ENCODE peak calls at places on chromosomes 2 and 18, in six cellular contexts. G, W, A, I, V and M are unnamed samples. For H3K36me3, the result is how much of the 10 kb centered on the place peaks cover.

GRCh38 chr18:21369146-21369545 is 127.1 kb downstream of the GREB1L start:
- DNase-seq in I (no peak), G (no peak), W (no peak), V (no peak), A (no peak), M (no peak)

GRCh38 chr2:29113027-29113686 is 2.1 kb upstream of the CLIP4 start:
- DNase-seq in A (peak), V (no peak), I (peak), G (no peak), W (no peak), M (peak)

GRCh38 chr2:105487142-105488069 is 88.6 kb upstream of the FHL2 start:
- DNase-seq in V (no peak), G (no peak), I (peak), A (peak), W (no peak), M (no peak)

GRCh38 chr2:107473145-107473544 is 353.5 kb upstream of the RGPD4 start:
- DNase-seq in V (no peak), W (no peak), G (no peak), A (no peak), I (no peak), M (no peak)

GRCh38 chr18:45755936-45756335 is 32.0 kb downstream of the SLC14A1 start:
- DNase-seq in I (peak), V (no peak), A (peak), G (no peak), W (no peak), M (no peak)

GRCh38 chr18:35710581-35710980 is 129.0 kb downstream of the GALNT1 start:
- DNase-seq in I (no peak), A (no peak), G (no peak), V (no peak), W (no peak), M (no peak)

GRCh38 chr2:226431301-226431955 is 368.2 kb downstream of the IRS1 start:
- DNase-seq in I (peak), V (no peak), W (no peak), G (no peak), A (peak), M (no peak)

GRCh38 chr2:48445091-48445725 is 84.7 kb upstream of the STON1 start:
- DNase-seq in I (no peak), V (no peak), W (peak), A (no peak), G (no peak), M (peak)

GRCh38 chr2:201130524-201131186 is 14.7 kb downstream of the CFLAR start:
- DNase-seq in V (no peak), W (no peak), I (peak), A (peak), G (no peak), M (peak)

GRCh38 chr2:37005118-37005868 is 39.0 kb upstream of the STRN start:
- DNase-seq in I (peak), G (no peak), V (no peak), A (peak), W (peak), M (peak)

GRCh38 chr2:144938308-144938709 is 418.4 kb upstream of the ZEB2 start:
- DNase-seq in G (no peak), V (no peak), A (peak), I (peak), W (no peak), M (no peak)

GRCh38 chr2:30265441-30266015 is 34.2 kb downstream of the LBH start:
- DNase-seq in A (peak), G (no peak), W (no peak), I (peak), V (no peak), M (no peak)

GRCh38 chr2:11498543-11499034 is 32.6 kb upstream of the E2F6 start:
- DNase-seq in A (no peak), W (no peak), I (no peak), V (no peak), G (no peak), M (no peak)

GRCh38 chr2:180991820-180992219 is 11.4 kb downstream of the UBE2E3 start:
- DNase-seq in G (no peak), W (no peak), A (no peak), I (no peak), V (no peak), M (no peak)

GRCh38 chr2:180991361-180991760 is 11.0 kb downstream of the UBE2E3 start:
- DNase-seq in W (no peak), V (no peak), I (no peak), G (no peak), A (no peak), M (no peak)

GRCh38 chr2:180992994-180993393 is 12.6 kb downstream of the UBE2E3 start:
- DNase-seq in G (no peak), I (no peak), W (no peak), A (no peak), V (no peak), M (no peak)

GRCh38 chr2:180990794-180991193 is 10.4 kb downstream of the UBE2E3 start:
- DNase-seq in A (no peak), V (no peak), W (no peak), I (no peak), G (no peak), M (no peak)

DNA sequence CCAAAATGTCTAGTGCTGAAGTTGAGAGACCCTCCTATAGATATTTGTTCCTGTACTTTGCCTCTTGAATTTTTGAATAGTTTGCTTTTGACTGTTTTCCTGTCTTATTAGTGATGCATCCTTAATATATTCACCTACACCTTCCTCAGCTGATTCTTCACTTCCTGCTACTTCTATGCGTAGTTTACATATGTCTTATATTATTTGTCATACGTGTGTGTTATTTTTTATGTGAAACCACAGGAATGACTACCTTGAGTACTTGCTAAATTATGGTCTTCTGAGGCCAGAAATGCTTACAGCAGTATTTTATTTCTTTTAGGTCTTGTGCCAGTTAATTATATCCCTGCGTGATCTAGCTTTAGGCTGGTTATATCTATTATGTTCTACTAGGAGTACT is 9.9 kb downstream of the UBE2E3 start:
- DNase-seq in G (no peak), W (no peak), I (no peak), A (no peak), V (no peak), M (no peak)
- H3K4me2 ChIP-seq in G (no peak), W (no peak), I (no peak), A (no peak), V (no peak), M (no peak)

DNA sequence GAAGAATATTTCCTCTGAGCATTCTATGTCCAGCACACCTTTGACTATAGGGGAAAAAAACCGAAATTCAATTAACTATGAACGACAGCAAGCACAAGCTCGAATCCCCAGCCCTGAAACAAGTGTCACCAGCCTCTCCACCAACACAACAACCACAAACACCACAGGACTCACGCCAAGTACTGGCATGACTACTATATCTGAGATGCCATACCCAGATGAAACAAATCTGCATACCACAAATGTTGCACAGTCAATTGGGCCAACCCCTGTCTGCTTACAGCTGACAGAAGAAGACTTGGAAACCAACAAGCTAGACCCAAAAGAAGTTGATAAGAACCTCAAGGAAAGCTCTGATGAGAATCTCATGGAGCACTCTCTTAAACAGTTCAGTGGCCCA is 79.4 kb upstream of the FAM117B start:
- DNase-seq in A (no peak), I (no peak), V (no peak), W (no peak), G (no peak), M (no peak)
- H3K36me3 ChIP-seq in A (under half), I (half or more), V (under half), W (under half), G (under half), M (under half)

DNA sequence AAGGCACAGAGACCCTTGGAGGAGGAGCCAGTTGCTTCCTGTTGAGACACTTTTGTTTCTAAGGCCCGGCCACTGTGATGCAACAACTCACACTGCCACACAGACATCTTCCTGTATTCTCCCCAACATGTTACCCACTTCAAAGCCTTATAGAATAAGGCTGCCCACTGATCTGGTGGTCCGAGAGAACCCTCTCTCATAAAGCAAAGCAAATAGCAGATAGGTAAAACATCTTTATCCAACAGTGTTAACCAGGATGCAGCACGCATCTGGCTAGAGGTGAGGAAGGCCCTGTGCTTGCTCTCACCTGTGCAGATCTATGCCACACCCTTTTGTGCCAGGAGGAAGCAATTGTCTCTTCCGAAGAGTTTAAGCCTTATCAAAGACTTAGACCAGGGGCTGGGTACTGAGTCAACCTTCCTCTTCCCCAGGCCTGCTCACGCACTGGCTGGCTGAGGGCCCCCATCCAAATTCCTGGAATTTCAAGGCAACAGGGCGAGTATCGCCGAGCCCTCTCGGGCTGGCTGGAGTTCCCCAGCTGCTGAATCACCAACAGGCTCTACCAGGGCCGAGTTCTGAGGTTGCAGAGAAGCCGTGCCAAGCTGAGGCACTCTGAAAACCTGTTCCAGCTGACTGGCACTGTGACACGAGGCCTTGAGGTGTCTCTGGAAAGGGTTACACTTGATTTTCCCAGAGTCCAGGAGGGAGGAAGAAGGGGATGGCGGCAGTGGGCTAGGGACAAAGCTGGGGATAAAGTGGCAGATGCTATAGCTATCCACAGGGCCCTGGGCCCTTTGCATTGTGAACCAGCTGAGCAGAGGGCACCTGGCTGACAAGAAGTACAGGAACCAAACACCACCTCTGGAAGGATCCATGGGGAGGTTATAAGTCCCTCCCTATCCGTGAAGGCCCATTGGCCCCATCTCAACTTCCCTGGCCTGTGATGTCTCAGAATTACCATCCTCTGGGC is 29.3 kb downstream of the TGFA start:
- DNase-seq in W (peak), A (peak), V (peak), I (no peak), G (no peak), M (peak)
- H4K8ac ChIP-seq in W (no peak), A (no peak), V (peak), I (no peak), G (no peak), M (no peak)

DNA sequence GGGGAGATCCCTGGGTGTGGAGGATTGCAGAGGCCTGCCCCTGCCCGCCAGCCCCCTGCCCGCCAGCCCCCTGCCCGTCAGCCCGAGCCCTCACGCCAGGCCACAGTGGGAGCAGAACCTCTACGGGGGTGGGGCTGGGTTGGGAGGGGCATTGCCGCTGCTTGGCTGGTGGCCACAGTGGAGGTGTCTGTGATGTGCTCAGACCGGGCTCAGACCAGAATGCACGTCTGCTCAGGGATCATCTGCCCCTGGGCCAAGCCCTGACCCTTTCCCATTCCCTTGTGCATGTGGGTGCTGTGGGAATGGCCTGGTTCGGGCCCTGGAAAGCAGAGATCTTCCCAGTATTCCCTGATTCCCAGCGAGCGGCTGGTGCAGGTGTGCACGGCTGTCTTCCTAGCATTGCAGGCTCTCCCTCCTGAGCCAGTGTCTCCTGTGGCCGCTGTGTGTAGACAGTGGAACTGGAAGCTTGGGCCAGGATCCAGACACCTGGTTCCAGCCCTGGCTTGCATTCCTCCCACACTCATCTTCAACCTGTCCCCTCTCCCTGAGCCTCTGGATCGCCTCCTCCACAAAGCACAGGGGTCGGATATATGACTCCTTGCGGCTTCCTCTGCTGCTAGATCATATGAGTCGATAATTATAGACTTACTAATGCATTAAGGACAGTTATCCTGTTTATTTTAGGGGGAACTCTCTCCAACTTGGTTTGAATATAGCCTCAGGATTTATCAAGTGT is 161.5 kb downstream of the LDLRAD4 start:
- DNase-seq in I (no peak), V (no peak), A (no peak), W (no peak), G (no peak), M (no peak)
- H3K4me2 ChIP-seq in I (no peak), V (no peak), A (no peak), W (no peak), G (no peak), M (no peak)

DNA sequence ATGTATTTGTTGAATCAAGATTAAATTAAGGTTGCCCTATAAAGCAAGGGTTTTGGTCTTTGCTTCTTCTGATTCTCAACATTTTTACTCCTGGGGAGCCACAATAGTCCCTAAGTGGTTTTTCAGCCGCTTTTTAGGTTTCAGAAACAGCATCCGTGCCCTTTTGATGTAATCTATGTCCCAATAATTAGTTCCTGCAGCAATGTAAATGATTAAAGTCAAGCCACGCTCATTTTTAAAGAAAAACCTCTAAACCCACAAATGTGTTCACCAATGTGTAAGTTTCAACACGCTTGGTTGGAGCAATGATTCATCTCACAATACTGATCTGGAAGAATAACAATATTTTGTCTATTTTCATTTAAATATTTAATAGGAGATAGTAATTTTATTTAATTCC is 5.6 kb downstream of the ARL4C start:
- DNase-seq in A (no peak), G (no peak), W (no peak), V (no peak), I (no peak), M (no peak)
- H3K36me3 ChIP-seq in A (under half), G (under half), W (under half), V (under half), I (under half), M (under half)